ENCODE peak calls at places on chromosomes 3 and 15, in nine cellular contexts. One of them, this sample, is unnamed.

GRCh38 chr3:115975353-115975752 is 352.0 kb downstream of the GAP43 start:
- DNase-seq in HCT116: no peak
- DNase-seq in transverse colon: no peak
- DNase-seq in esophagus squamous epithelium: no peak
- DNase-seq in endothelial cell of umbilical vein: no peak
- DNase-seq in stomach: no peak
- DNase-seq in heart left ventricle: no peak
- DNase-seq in ovary: no peak
- DNase-seq in uterus: no peak
- DNase-seq in this sample: no peak

GRCh38 chr3:178096955-178097354 is 439.3 kb upstream of the KCNMB2 start:
- DNase-seq in stomach: no peak
- DNase-seq in uterus: no peak
- DNase-seq in heart left ventricle: no peak
- DNase-seq in transverse colon: no peak
- DNase-seq in ovary: no peak
- DNase-seq in esophagus squamous epithelium: no peak
- DNase-seq in HCT116: no peak
- DNase-seq in endothelial cell of umbilical vein: no peak
- DNase-seq in this sample: no peak

GRCh38 chr3:89059201-89059600 is 48.2 kb upstream of the EPHA3 start:
- DNase-seq in endothelial cell of umbilical vein: no peak
- DNase-seq in heart left ventricle: peak
- DNase-seq in ovary: no peak
- DNase-seq in uterus: no peak
- DNase-seq in esophagus squamous epithelium: no peak
- DNase-seq in HCT116: no peak
- DNase-seq in stomach: no peak
- DNase-seq in transverse colon: no peak
- DNase-seq in this sample: peak

GRCh38 chr15:78035319-78035718 is 42.2 kb downstream of the TBC1D2B start:
- DNase-seq in uterus: peak
- DNase-seq in heart left ventricle: peak
- DNase-seq in ovary: no peak
- DNase-seq in transverse colon: no peak
- DNase-seq in stomach: peak
- DNase-seq in endothelial cell of umbilical vein: peak
- DNase-seq in esophagus squamous epithelium: no peak
- DNase-seq in HCT116: no peak
- DNase-seq in this sample: peak

GRCh38 chr3:42830437-42831320 is 21.4 kb downstream of the ACKR2 start:
- DNase-seq in HCT116: peak
- DNase-seq in endothelial cell of umbilical vein: no peak
- DNase-seq in heart left ventricle: no peak
- DNase-seq in stomach: no peak
- DNase-seq in esophagus squamous epithelium: no peak
- DNase-seq in ovary: no peak
- DNase-seq in transverse colon: no peak
- DNase-seq in uterus: no peak
- DNase-seq in this sample: no peak

GRCh38 chr15:59158701-59159034 is 48.0 kb upstream of the LDHAL6B start:
- DNase-seq in stomach: peak
- DNase-seq in esophagus squamous epithelium: no peak
- DNase-seq in endothelial cell of umbilical vein: no peak
- DNase-seq in HCT116: no peak
- DNase-seq in heart left ventricle: no peak
- DNase-seq in ovary: no peak
- DNase-seq in transverse colon: no peak
- DNase-seq in uterus: no peak
- DNase-seq in this sample: peak

GRCh38 chr3:104909188-104909587 is 457.5 kb upstream of the ALCAM start:
- DNase-seq in ovary: no peak
- DNase-seq in heart left ventricle: no peak
- DNase-seq in endothelial cell of umbilical vein: peak
- DNase-seq in HCT116: no peak
- DNase-seq in uterus: no peak
- DNase-seq in esophagus squamous epithelium: no peak
- DNase-seq in transverse colon: no peak
- DNase-seq in stomach: no peak
- DNase-seq in this sample: no peak

GRCh38 chr3:21542656-21543379 is 208.2 kb downstream of the ZNF385D start:
- DNase-seq in endothelial cell of umbilical vein: no peak
- DNase-seq in transverse colon: no peak
- DNase-seq in esophagus squamous epithelium: no peak
- DNase-seq in HCT116: no peak
- DNase-seq in ovary: no peak
- DNase-seq in stomach: no peak
- DNase-seq in uterus: no peak
- DNase-seq in heart left ventricle: no peak
- DNase-seq in this sample: no peak

GRCh38 chr3:149701206-149701976 is 43.6 kb upstream of the WWTR1 start:
- DNase-seq in uterus: no peak
- DNase-seq in stomach: no peak
- DNase-seq in ovary: no peak
- DNase-seq in heart left ventricle: no peak
- DNase-seq in esophagus squamous epithelium: no peak
- DNase-seq in endothelial cell of umbilical vein: no peak
- DNase-seq in HCT116: no peak
- DNase-seq in transverse colon: no peak
- DNase-seq in this sample: no peak

GRCh38 chr3:190229632-190230424 is 92.4 kb downstream of the CLDN1 start:
- DNase-seq in esophagus squamous epithelium: no peak
- DNase-seq in transverse colon: no peak
- DNase-seq in heart left ventricle: no peak
- DNase-seq in HCT116: no peak
- DNase-seq in uterus: no peak
- DNase-seq in endothelial cell of umbilical vein: peak
- DNase-seq in ovary: no peak
- DNase-seq in stomach: no peak
- DNase-seq in this sample: peak

GRCh38 chr15:57919754-57920153 is 145.8 kb downstream of the ALDH1A2 start:
- DNase-seq in HCT116: no peak
- DNase-seq in stomach: no peak
- DNase-seq in endothelial cell of umbilical vein: no peak
- DNase-seq in heart left ventricle: no peak
- DNase-seq in transverse colon: no peak
- DNase-seq in uterus: no peak
- DNase-seq in esophagus squamous epithelium: no peak
- DNase-seq in ovary: no peak
- DNase-seq in this sample: no peak

GRCh38 chr15:79682285-79682684 is 214.5 kb downstream of the MTHFS start:
- DNase-seq in uterus: no peak
- DNase-seq in transverse colon: no peak
- DNase-seq in heart left ventricle: peak
- DNase-seq in stomach: no peak
- DNase-seq in HCT116: no peak
- DNase-seq in ovary: peak
- DNase-seq in endothelial cell of umbilical vein: peak
- DNase-seq in esophagus squamous epithelium: no peak
- DNase-seq in this sample: no peak

GRCh38 chr3:12588674-12589054 is 31.8 kb downstream of the MKRN2 start:
- DNase-seq in HCT116: no peak
- DNase-seq in ovary: no peak
- DNase-seq in esophagus squamous epithelium: no peak
- DNase-seq in stomach: no peak
- DNase-seq in heart left ventricle: no peak
- DNase-seq in endothelial cell of umbilical vein: no peak
- DNase-seq in uterus: no peak
- DNase-seq in transverse colon: no peak
- DNase-seq in this sample: no peak

GRCh38 chr15:86879250-86880229 is 799.9 kb downstream of the AGBL1 start:
- DNase-seq in endothelial cell of umbilical vein: no peak
- DNase-seq in esophagus squamous epithelium: no peak
- DNase-seq in uterus: no peak
- DNase-seq in HCT116: no peak
- DNase-seq in ovary: no peak
- DNase-seq in heart left ventricle: peak
- DNase-seq in transverse colon: no peak
- DNase-seq in stomach: no peak
- DNase-seq in this sample: no peak

GRCh38 chr3:194740859-194741486 is 55.3 kb downstream of the FAM43A start:
- DNase-seq in HCT116: peak
- DNase-seq in stomach: no peak
- DNase-seq in transverse colon: no peak
- DNase-seq in ovary: no peak
- DNase-seq in esophagus squamous epithelium: no peak
- DNase-seq in endothelial cell of umbilical vein: peak
- DNase-seq in heart left ventricle: no peak
- DNase-seq in uterus: no peak
- DNase-seq in this sample: no peak

GRCh38 chr3:105970283-105970682 is 101.5 kb upstream of the CBLB start:
- DNase-seq in esophagus squamous epithelium: no peak
- DNase-seq in ovary: no peak
- DNase-seq in heart left ventricle: no peak
- DNase-seq in stomach: no peak
- DNase-seq in uterus: no peak
- DNase-seq in HCT116: no peak
- DNase-seq in endothelial cell of umbilical vein: no peak
- DNase-seq in transverse colon: no peak
- DNase-seq in this sample: peak

GRCh38 chr3:129486057-129487035 is 42.1 kb upstream of the RHO start:
- DNase-seq in uterus: no peak
- DNase-seq in heart left ventricle: peak
- DNase-seq in HCT116: no peak
- DNase-seq in endothelial cell of umbilical vein: no peak
- DNase-seq in esophagus squamous epithelium: no peak
- DNase-seq in stomach: no peak
- DNase-seq in ovary: no peak
- DNase-seq in transverse colon: no peak
- DNase-seq in this sample: no peak

GRCh38 chr3:129016725-129017530 is 15.8 kb downstream of the EFCC1 start:
- DNase-seq in ovary: no peak
- DNase-seq in heart left ventricle: peak
- DNase-seq in HCT116: no peak
- DNase-seq in transverse colon: peak
- DNase-seq in endothelial cell of umbilical vein: no peak
- DNase-seq in uterus: peak
- DNase-seq in stomach: no peak
- DNase-seq in esophagus squamous epithelium: no peak
- DNase-seq in this sample: no peak

GRCh38 chr15:64989331-64990167 is at the start of gene SPG21:
- DNase-seq in ovary: peak
- DNase-seq in transverse colon: peak
- DNase-seq in stomach: peak
- DNase-seq in endothelial cell of umbilical vein: peak
- DNase-seq in heart left ventricle: peak
- DNase-seq in HCT116: peak
- DNase-seq in uterus: peak
- DNase-seq in esophagus squamous epithelium: peak
- DNase-seq in this sample: peak
- TF ChIP-seq POLR2A in ovary: peak
- TF ChIP-seq POLR2A in transverse colon: peak
- TF ChIP-seq POLR2A in stomach: no peak
- TF ChIP-seq POLR2A in endothelial cell of umbilical vein: peak
- TF ChIP-seq POLR2A in heart left ventricle: peak
- TF ChIP-seq POLR2A in HCT116: peak
- TF ChIP-seq POLR2A in uterus: peak
- TF ChIP-seq POLR2A in esophagus squamous epithelium: peak
- TF ChIP-seq POLR2A in this sample: peak

DNA sequence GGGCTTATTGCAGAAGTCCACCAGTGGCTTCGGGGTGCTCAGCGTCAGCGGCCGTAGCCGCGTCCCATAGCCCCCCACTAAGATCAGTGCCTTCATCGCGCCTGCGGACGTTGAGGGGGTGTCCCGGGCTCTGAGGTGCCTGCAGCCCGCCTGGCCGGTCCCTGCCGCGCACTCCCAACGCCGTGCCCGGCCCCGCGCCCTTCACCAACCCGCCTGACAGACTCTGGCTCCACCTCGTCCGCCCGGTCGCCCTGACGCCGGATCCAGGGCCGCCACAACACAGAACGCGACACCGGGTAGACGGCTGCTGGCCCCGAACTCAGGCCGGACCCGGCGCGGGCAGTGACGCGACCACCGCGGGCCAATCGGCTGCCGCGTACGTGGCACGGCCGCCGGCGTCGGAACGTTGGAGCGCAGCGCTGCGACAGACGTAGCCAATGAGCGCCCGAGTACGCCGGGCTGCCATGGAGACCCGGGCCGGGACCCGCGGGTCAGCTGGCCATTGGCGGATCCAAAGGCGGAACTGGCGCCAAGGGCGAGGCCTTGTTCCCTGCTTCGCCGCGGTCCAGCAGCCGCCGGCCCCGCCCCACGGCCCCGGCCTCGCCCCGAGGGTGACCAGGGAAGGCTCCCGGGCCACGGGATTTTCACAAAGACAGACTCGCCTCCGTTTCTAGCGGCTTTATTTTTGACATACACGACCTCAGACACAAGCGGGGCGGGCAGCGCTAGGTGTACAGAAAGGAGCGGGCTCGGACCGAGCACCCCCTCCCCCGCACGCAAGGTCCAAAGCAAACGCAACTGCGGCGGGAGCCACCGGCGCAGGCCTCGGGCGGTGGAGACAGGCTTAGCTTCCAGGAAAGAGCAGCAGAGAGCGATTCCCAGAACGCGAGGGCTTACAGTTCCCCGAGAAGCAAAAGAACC is at the start of gene GMPPB:
- DNase-seq in ovary: peak
- DNase-seq in uterus: peak
- DNase-seq in endothelial cell of umbilical vein: peak
- DNase-seq in HCT116: peak
- DNase-seq in heart left ventricle: peak
- DNase-seq in stomach: peak
- DNase-seq in esophagus squamous epithelium: peak
- DNase-seq in transverse colon: peak
- DNase-seq in this sample: peak
- TF ChIP-seq POLR2A in ovary: peak
- TF ChIP-seq POLR2A in uterus: peak
- TF ChIP-seq POLR2A in endothelial cell of umbilical vein: peak
- TF ChIP-seq POLR2A in HCT116: peak
- TF ChIP-seq POLR2A in heart left ventricle: peak
- TF ChIP-seq POLR2A in stomach: peak
- TF ChIP-seq POLR2A in esophagus squamous epithelium: peak
- TF ChIP-seq POLR2A in transverse colon: peak
- TF ChIP-seq POLR2A in this sample: peak

DNA sequence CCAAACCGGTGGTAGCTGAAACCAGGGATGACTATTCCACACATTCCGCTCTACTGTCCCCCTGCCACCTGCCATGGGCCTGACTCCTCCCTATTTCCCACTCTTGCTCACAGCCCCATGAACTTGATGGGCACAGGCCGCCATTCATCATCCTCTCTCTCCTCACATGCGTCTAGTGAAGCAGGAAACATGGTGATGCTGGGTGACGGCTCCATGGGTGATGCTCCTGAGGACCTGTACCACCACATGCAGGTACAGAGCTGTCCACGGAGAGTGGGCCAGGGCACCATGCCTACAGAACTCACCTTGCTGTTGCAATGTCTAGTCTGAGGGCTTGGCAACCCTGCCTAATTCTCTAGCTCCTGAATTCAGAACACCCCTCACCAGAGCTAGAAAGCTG is 23.3 kb upstream of the MANF start:
- DNase-seq in uterus: no peak
- DNase-seq in HCT116: no peak
- DNase-seq in stomach: no peak
- DNase-seq in esophagus squamous epithelium: no peak
- DNase-seq in ovary: peak
- DNase-seq in heart left ventricle: no peak
- DNase-seq in endothelial cell of umbilical vein: no peak
- DNase-seq in transverse colon: no peak
- DNase-seq in this sample: no peak
- TF ChIP-seq POLR2A in uterus: no peak
- TF ChIP-seq POLR2A in HCT116: no peak
- TF ChIP-seq POLR2A in stomach: no peak
- TF ChIP-seq POLR2A in esophagus squamous epithelium: no peak
- TF ChIP-seq POLR2A in ovary: no peak
- TF ChIP-seq POLR2A in heart left ventricle: no peak
- TF ChIP-seq POLR2A in endothelial cell of umbilical vein: no peak
- TF ChIP-seq POLR2A in transverse colon: no peak
- TF ChIP-seq POLR2A in this sample: no peak

GRCh38 chr15:67196222-67196621 is 58.2 kb downstream of the AAGAB start:
- DNase-seq in endothelial cell of umbilical vein: no peak
- DNase-seq in HCT116: no peak
- DNase-seq in heart left ventricle: no peak
- DNase-seq in esophagus squamous epithelium: no peak
- DNase-seq in uterus: no peak
- DNase-seq in stomach: no peak
- DNase-seq in ovary: no peak
- DNase-seq in transverse colon: no peak
- DNase-seq in this sample: no peak
- TF ChIP-seq POLR2A in endothelial cell of umbilical vein: peak
- TF ChIP-seq POLR2A in HCT116: no peak
- TF ChIP-seq POLR2A in heart left ventricle: no peak
- TF ChIP-seq POLR2A in esophagus squamous epithelium: no peak
- TF ChIP-seq POLR2A in uterus: no peak
- TF ChIP-seq POLR2A in stomach: no peak
- TF ChIP-seq POLR2A in ovary: no peak
- TF ChIP-seq POLR2A in transverse colon: no peak
- TF ChIP-seq POLR2A in this sample: no peak

This sample was measured in prostate gland.